ENCODE peak calls at places on chromosomes 5 and 9, in nine cellular contexts. D is AG10803; T is stimulated activated naive CD8-positive, alpha-beta T cell treated with anti-CD3 and anti-CD28 coated beads, Interleukin-15, Interleukin-2, amounts not matched to agents 100 U/mL and 50 U/mL, for 24 hours; J is skeletal muscle cell; X is Calu3; Y is posterior cingulate gyrus; L is ovary; H is activated CD8-positive, alpha-beta memory T cell treated with anti-CD3 and anti-CD28 coated beads for 48 hours; M is nephron progenitor cell. I is an unnamed sample.
A peak's percentile ranks its signal among the peaks of the same experiment; 100 is the strongest.

GRCh38 chr5:99019812-99020697 is 91.2 kb upstream of the CHD1 start:
- DNase-seq in D (peak; percentile 94), M (no peak), H (no peak), L (no peak), T (no peak), J (peak; percentile 83), X (peak; percentile 39), Y (no peak), I (no peak)

GRCh38 chr9:133130721-133131244 is 9.7 kb upstream of the RALGDS start:
- DNase-seq in H (no peak), T (peak; percentile 64), M (no peak), L (no peak), X (no peak), Y (no peak), D (no peak), J (no peak), I (no peak)

GRCh38 chr5:132751444-132751843 is 4.2 kb downstream of the CCNI2 start:
- DNase-seq in J (peak; percentile 77), D (peak; percentile 92), X (no peak), H (no peak), M (no peak), Y (peak; percentile 37), L (no peak), T (no peak), I (no peak)

GRCh38 chr5:10528056-10528816 is 35.6 kb upstream of the ANKRD33B start:
- DNase-seq in X (no peak), Y (no peak), L (no peak), D (peak; percentile 94), M (no peak), H (no peak), T (no peak), J (no peak), I (no peak)

GRCh38 chr5:150065886-150066285 is 20.5 kb downstream of the CSF1R start:
- DNase-seq in Y (peak; percentile 70), X (no peak), J (no peak), H (no peak), L (no peak), D (peak; percentile 34), M (no peak), T (no peak), I (no peak)

GRCh38 chr9:135069556-135070197 is 17.8 kb upstream of the OLFM1 start:
- DNase-seq in Y (no peak), J (no peak), D (no peak), L (no peak), H (no peak), T (no peak), M (no peak), X (no peak), I (no peak)

GRCh38 chr5:132438931-132439330 is 51.6 kb downstream of the IRF1 start:
- DNase-seq in X (no peak), H (no peak), M (no peak), Y (no peak), L (no peak), J (no peak), T (no peak), D (no peak), I (no peak)

GRCh38 chr5:179165421-179166170 is 105.4 kb downstream of the ZNF354C start:
- DNase-seq in J (no peak), Y (peak; percentile 62), T (no peak), D (no peak), L (no peak), H (no peak), M (no peak), X (no peak), I (no peak)

GRCh38 chr5:5342784-5343183 is 79.7 kb upstream of the ICE1 start:
- DNase-seq in Y (no peak), J (peak; percentile 45), X (no peak), M (no peak), T (no peak), H (no peak), D (peak; percentile 43), L (no peak), I (no peak)

GRCh38 chr9:131672451-131672850 is 67.4 kb downstream of the RAPGEF1 start:
- DNase-seq in M (no peak), L (no peak), T (no peak), H (no peak), Y (no peak), D (no peak), X (no peak), J (no peak), I (no peak)

GRCh38 chr9:107737987-107738743 is 248.6 kb upstream of the KLF4 start:
- DNase-seq in J (peak; percentile 86), Y (no peak), X (no peak), T (no peak), M (no peak), H (no peak), L (peak; percentile 75), D (peak; percentile 97), I (no peak)

GRCh38 chr9:34010979-34011378 is 37.7 kb downstream of the UBAP2 start:
- DNase-seq in L (no peak), Y (no peak), H (no peak), J (no peak), M (no peak), D (no peak), X (no peak), T (no peak), I (no peak)

GRCh38 chr9:78866228-78867132 is 569.6 kb downstream of the PSAT1 start:
- DNase-seq in J (peak; percentile 69), D (peak; percentile 95), Y (no peak), M (no peak), H (no peak), L (no peak), X (no peak), T (no peak), I (no peak)

GRCh38 chr5:139820130-139820529 is 24.5 kb downstream of the PSD2 start:
- DNase-seq in H (no peak), T (no peak), Y (no peak), D (no peak), J (no peak), L (no peak), M (no peak), X (no peak), I (no peak)

GRCh38 chr5:132456553-132457361 is 33.8 kb downstream of the IRF1 start:
- DNase-seq in L (no peak), J (no peak), H (no peak), Y (no peak), D (peak; percentile 85), X (no peak), T (peak; percentile 53), M (no peak), I (no peak)

GRCh38 chr5:175878544-175879438 is 7.4 kb downstream of the CPLX2 start:
- DNase-seq in Y (no peak), D (no peak), M (peak; percentile 64), L (no peak), J (no peak), H (no peak), T (no peak), X (no peak), I (no peak)

GRCh38 chr5:91418158-91418557 is 35.0 kb upstream of the ARRDC3 start:
- DNase-seq in J (no peak), M (no peak), Y (no peak), L (no peak), T (no peak), X (no peak), D (no peak), H (no peak), I (no peak)

GRCh38 chr5:32627219-32627880 is 42.0 kb downstream of the SUB1 start:
- DNase-seq in H (no peak), X (no peak), L (no peak), M (no peak), Y (no peak), D (peak; percentile 24), J (no peak), T (no peak), I (no peak)

GRCh38 chr9:105647595-105648349 is 14.5 kb upstream of the TAL2 start:
- DNase-seq in D (no peak), J (no peak), X (no peak), Y (no peak), T (no peak), H (no peak), M (no peak), L (peak; percentile 24), I (no peak)

GRCh38 chr9:126781717-126782388 is 23.0 kb upstream of the ZBTB43 start:
- DNase-seq in L (peak; percentile 76), H (peak; percentile 92), D (peak; percentile 55), J (peak; percentile 11), T (peak; percentile 90), Y (peak; percentile 96), X (peak; percentile 84), M (peak; percentile 98), I (peak; percentile 70)

GRCh38 chr5:90201923-90202322 is 207.6 kb downstream of the CETN3 start:
- DNase-seq in Y (no peak), D (no peak), M (no peak), X (peak; percentile 77), J (peak; percentile 8), T (no peak), H (no peak), L (no peak), I (no peak)

GRCh38 chr9:73050062-73050814 is 97.4 kb upstream of the ALDH1A1 start:
- DNase-seq in T (no peak), M (no peak), J (no peak), X (no peak), H (no peak), Y (no peak), D (peak; percentile 70), L (no peak), I (no peak)

GRCh38 chr5:1409386-1410110 is 35.7 kb downstream of the SLC6A3 start:
- DNase-seq in Y (peak; percentile 65), H (no peak), X (peak; percentile 13), J (no peak), T (peak; percentile 24), D (peak; percentile 3), M (peak; percentile 83), L (peak; percentile 13), I (no peak)

GRCh38 chr5:36820900-36821299 is 55.7 kb upstream of the NIPBL start:
- DNase-seq in H (no peak), D (no peak), L (no peak), X (no peak), Y (no peak), M (no peak), J (no peak), T (no peak), I (no peak)

GRCh38 chr5:96788112-96788749 is 19.5 kb downstream of the ERAP1 start:
- DNase-seq in T (no peak), J (no peak), M (no peak), X (no peak), L (no peak), Y (no peak), D (peak; percentile 60), H (no peak), I (no peak)

GRCh38 chr9:20014168-20014567 is 225.3 kb upstream of the SLC24A2 start:
- DNase-seq in L (no peak), M (no peak), X (no peak), D (no peak), T (no peak), J (no peak), Y (no peak), H (no peak), I (no peak)

GRCh38 chr9:90344013-90344412 is 298.6 kb downstream of the DIRAS2 start:
- DNase-seq in Y (no peak), L (no peak), H (no peak), J (no peak), D (peak; percentile 72), X (no peak), M (no peak), T (no peak), I (no peak)

GRCh38 chr9:8486095-8486494 is 686.5 kb upstream of the DMAC1 start:
- DNase-seq in H (no peak), J (no peak), D (no peak), L (no peak), X (peak; percentile 1), T (no peak), Y (no peak), M (peak; percentile 21), I (no peak)

GRCh38 chr9:112969730-112970129 is 42.3 kb downstream of the ZNF883 start:
- DNase-seq in L (no peak), Y (no peak), T (no peak), H (no peak), X (no peak), M (no peak), J (no peak), D (no peak), I (no peak)

GRCh38 chr9:33263131-33263935 is 1.2 kb downstream of the BAG1 start:
- DNase-seq in X (no peak), M (no peak), Y (no peak), L (peak; percentile 33), J (no peak), H (no peak), D (peak; percentile 27), T (peak; percentile 16), I (no peak)

GRCh38 chr9:75754090-75754489 is 136.4 kb upstream of the PCSK5 start:
- DNase-seq in T (no peak), J (no peak), X (no peak), Y (no peak), M (no peak), L (no peak), D (no peak), H (no peak), I (no peak)